ENCODE peak calls at places on chromosomes 1 and 21, in six cellular contexts. M is esophagus squamous epithelium, Z is GM12878, T is BJ, I is fibroblast of lung, Q is K562. K is an unnamed sample.

GRCh38 chr1:29630756-29631155 is 394.4 kb downstream of the PTPRU start:
- DNase-seq in M (no peak), Z (no peak), T (no peak), I (no peak), Q (no peak), K (no peak)

GRCh38 chr1:248807067-248807737 is 18.5 kb downstream of the SH3BP5L start:
- DNase-seq in M (no peak), Z (no peak), T (no peak), I (peak), Q (peak), K (no peak)

GRCh38 chr1:229758101-229759036 is 132.3 kb downstream of the URB2 start:
- DNase-seq in M (no peak), Z (no peak), T (peak), I (no peak), Q (no peak), K (no peak)

GRCh38 chr1:173451981-173452380 is 25.2 kb upstream of the PRDX6 start:
- DNase-seq in M (no peak), Z (no peak), T (no peak), I (peak), Q (no peak), K (no peak)

GRCh38 chr1:223716302-223716862 is 4.0 kb downstream of the CAPN2 start:
- DNase-seq in M (no peak), Z (peak), T (no peak), I (no peak), Q (no peak), K (peak)

GRCh38 chr1:182394055-182394775 is 2.6 kb upstream of the GLUL start:
- DNase-seq in M (no peak), Z (no peak), T (no peak), I (no peak), Q (no peak), K (no peak)

GRCh38 chr21:25708467-25709065 is 26.1 kb downstream of the ATP5PF start:
- DNase-seq in M (no peak), Z (no peak), T (no peak), I (peak), Q (peak), K (no peak)

GRCh38 chr1:69513621-69514020 is 54.1 kb upstream of the LRRC7 start:
- DNase-seq in M (no peak), Z (no peak), T (peak), I (peak), Q (no peak), K (no peak)

GRCh38 chr1:37362569-37362968 is 111.8 kb upstream of the ZC3H12A start:
- DNase-seq in M (no peak), Z (no peak), T (no peak), I (no peak), Q (no peak), K (no peak)

GRCh38 chr1:54663723-54664122 is 22.1 kb downstream of the MROH7 start:
- DNase-seq in M (no peak), Z (no peak), T (no peak), I (no peak), Q (peak), K (no peak)

GRCh38 chr1:32538887-32539583 is at the start of gene ZBTB8A:
- DNase-seq in M (no peak), Z (no peak), T (no peak), I (peak), Q (peak), K (peak)

GRCh38 chr1:24972257-24973242 is 42.5 kb upstream of the RUNX3 start:
- DNase-seq in M (no peak), Z (no peak), T (no peak), I (peak), Q (no peak), K (no peak)

GRCh38 chr1:53366901-53367502 is 39.1 kb upstream of the LRP8 start:
- DNase-seq in M (no peak), Z (no peak), T (no peak), I (no peak), Q (no peak), K (no peak)

GRCh38 chr1:94955767-94956632 is 29.1 kb upstream of the CNN3 start:
- DNase-seq in M (no peak), Z (no peak), T (no peak), I (peak), Q (no peak), K (no peak)

GRCh38 chr1:21896652-21897532 is 40.2 kb downstream of the HSPG2 start:
- DNase-seq in M (no peak), Z (no peak), T (no peak), I (no peak), Q (peak), K (no peak)

GRCh38 chr1:111503585-111504060 is at the start of the genes ADORA3 and TMIGD3:
- DNase-seq in M (no peak), Z (no peak), T (no peak), I (no peak), Q (peak), K (no peak)

GRCh38 chr1:15929258-15929935 is 46.5 kb downstream of the ZBTB17 start:
- DNase-seq in M (no peak), Z (no peak), T (no peak), I (no peak), Q (no peak), K (no peak)

GRCh38 chr1:107858323-107858722 is 106.7 kb downstream of the VAV3 start:
- DNase-seq in M (no peak), Z (no peak), T (no peak), I (no peak), Q (no peak), K (no peak)

GRCh38 chr21:37219766-37220432 is 47.2 kb downstream of the VPS26C start:
- DNase-seq in M (no peak), Z (no peak), T (no peak), I (no peak), Q (no peak), K (no peak)

GRCh38 chr1:50968884-50969610 is 998 bp upstream of the CDKN2C start:
- DNase-seq in M (no peak), Z (no peak), T (no peak), I (peak), Q (no peak), K (peak)

GRCh38 chr1:213138892-213139291 is 87.9 kb downstream of the RPS6KC1 start:
- DNase-seq in M (no peak), Z (no peak), T (no peak), I (peak), Q (peak), K (no peak)

GRCh38 chr1:70211536-70211935 is 6.2 kb upstream of the LRRC40 start:
- DNase-seq in M (no peak), Z (no peak), T (no peak), I (no peak), Q (no peak), K (no peak)

GRCh38 chr1:34982820-34983376 is 2.2 kb downstream of the TMEM35B start:
- DNase-seq in M (no peak), Z (no peak), T (no peak), I (no peak), Q (no peak), K (no peak)

GRCh38 chr1:154730251-154730650 is 122.3 kb upstream of the ADAR start:
- DNase-seq in M (no peak), Z (no peak), T (no peak), I (no peak), Q (no peak), K (no peak)

GRCh38 chr1:26539722-26540121 is 10.2 kb downstream of the RPS6KA1 start:
- DNase-seq in M (no peak), Z (no peak), T (no peak), I (no peak), Q (no peak), K (no peak)

GRCh38 chr1:234844479-234845031 is 234.6 kb upstream of the IRF2BP2 start:
- DNase-seq in M (no peak), Z (no peak), T (no peak), I (no peak), Q (no peak), K (peak)

GRCh38 chr1:229027158-229027557 is 243.8 kb upstream of the RAB4A start:
- DNase-seq in M (no peak), Z (no peak), T (no peak), I (no peak), Q (no peak), K (no peak)

GRCh38 chr1:219174672-219175564 is 1.2 kb downstream of the LYPLAL1 start:
- DNase-seq in M (no peak), Z (peak), T (peak), I (peak), Q (peak), K (peak)

GRCh38 chr1:53138991-53139884 is 3.2 kb downstream of the SLC1A7 start:
- DNase-seq in M (no peak), Z (no peak), T (no peak), I (no peak), Q (no peak), K (no peak)

GRCh38 chr1:15760520-15761211 is 2.1 kb downstream of the FBLIM1 start:
- DNase-seq in M (no peak), Z (no peak), T (peak), I (peak), Q (no peak), K (no peak)

GRCh38 chr1:6205849-6206845 is at the start of gene RNF207:
- DNase-seq in M (no peak), Z (no peak), T (no peak), I (peak), Q (peak), K (peak)

GRCh38 chr1:223000549-223001135 is 142.4 kb downstream of the TLR5 start:
- DNase-seq in M (no peak), Z (no peak), T (no peak), I (no peak), Q (no peak), K (no peak)

GRCh38 chr1:108816049-108816882 is 40.6 kb downstream of the AKNAD1 start:
- DNase-seq in M (no peak), Z (no peak), T (peak), I (peak), Q (peak), K (no peak)

GRCh38 chr1:225848044-225848955 is 33.9 kb downstream of the TMEM63A start:
- DNase-seq in M (no peak), Z (peak), T (no peak), I (no peak), Q (peak), K (peak)

GRCh38 chr1:74180490-74180889 is 17.5 kb downstream of the LRRIQ3 start:
- DNase-seq in M (no peak), Z (no peak), T (no peak), I (peak), Q (no peak), K (no peak)
- H3K4me3 ChIP-seq in M (no peak), Z (no peak), T (no peak), I (no peak), Q (no peak), K (no peak)

GRCh38 chr21:41837756-41838297 is 41.3 kb downstream of the PRDM15 start:
- DNase-seq in M (no peak), Z (no peak), T (no peak), I (no peak), Q (no peak), K (no peak)
- H3K4me3 ChIP-seq in M (no peak), Z (no peak), T (no peak), I (no peak), Q (no peak), K (no peak)

DNA sequence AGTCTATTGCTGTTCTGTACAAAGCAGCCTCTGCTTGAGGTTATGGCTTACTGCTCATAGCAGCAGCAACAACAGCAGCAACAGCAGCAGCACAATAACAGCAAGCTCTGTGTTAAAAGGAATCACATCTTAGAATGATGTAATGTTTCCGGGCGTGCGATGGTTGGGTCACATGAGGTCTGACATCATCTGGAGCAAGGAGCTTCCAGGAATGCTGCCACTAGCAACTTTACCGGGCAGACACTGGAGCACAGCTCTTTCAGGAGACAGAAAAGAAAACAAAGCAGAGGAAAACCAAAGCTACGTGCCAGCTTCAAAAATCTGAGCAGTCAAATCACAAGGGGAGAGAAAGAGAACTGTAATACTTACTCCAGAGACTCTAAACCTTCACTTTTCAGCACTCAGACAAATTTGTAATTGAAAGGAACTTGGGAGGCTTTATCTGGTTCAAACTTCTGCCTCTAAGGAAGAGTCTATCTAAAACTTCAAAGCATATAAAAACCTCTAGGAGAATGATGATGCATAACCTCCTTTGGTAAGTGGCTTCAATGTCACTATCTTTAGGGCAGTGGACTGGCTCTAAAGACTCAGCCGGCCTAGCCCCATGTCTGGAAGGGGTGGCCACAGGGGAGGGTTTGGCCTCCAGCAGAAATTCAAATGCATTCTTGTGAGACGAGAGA is 28.3 kb upstream of the RAB3GAP2 start:
- DNase-seq in M (no peak), Z (no peak), T (peak), I (peak), Q (peak), K (no peak)
- H3K4me3 ChIP-seq in M (no peak), Z (no peak), T (no peak), I (peak), Q (peak), K (no peak)

DNA sequence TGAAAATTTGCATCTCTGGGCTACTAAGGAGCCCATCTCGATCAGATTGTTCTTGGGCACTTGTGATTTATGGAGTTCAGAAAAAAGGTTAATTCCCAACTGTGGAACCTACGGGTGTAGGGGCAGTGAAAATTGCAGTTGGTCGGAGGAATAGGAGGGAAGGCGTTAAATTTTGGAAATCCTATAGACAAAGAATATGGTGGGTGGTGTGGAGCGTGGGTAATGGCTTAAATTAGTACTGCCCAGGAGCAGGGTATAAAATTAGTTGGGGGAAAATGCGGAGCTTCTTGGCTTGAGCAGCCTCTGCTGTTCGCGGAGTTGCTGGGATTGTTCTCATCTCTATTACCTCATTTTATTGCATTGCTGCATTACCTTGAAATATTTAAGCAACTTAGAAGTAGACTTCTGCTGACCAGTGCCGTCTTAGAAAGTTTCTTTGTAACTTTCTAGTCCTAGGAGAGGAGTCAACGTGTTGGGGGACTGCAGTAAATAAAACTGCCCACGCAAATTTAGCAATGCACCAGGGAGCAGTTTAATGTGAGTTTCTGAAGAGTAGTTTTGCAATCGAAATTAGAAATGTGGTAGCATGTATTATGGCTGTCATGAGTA is 514 bp downstream of the S1PR1 start:
- DNase-seq in M (no peak), Z (peak), T (no peak), I (peak), Q (no peak), K (no peak)
- H3K4me3 ChIP-seq in M (peak), Z (peak), T (peak), I (peak), Q (peak), K (peak)

GRCh38 chr1:207032528-207033017 is at the start of gene C1orf116:
- DNase-seq in M (no peak), Z (no peak), T (no peak), I (no peak), Q (peak), K (no peak)
- H3K4me3 ChIP-seq in M (peak), Z (no peak), T (no peak), I (no peak), Q (no peak), K (no peak)

GRCh38 chr21:41762753-41763152 is 4.1 kb downstream of the RIPK4 start:
- DNase-seq in M (no peak), Z (no peak), T (no peak), I (no peak), Q (no peak), K (no peak)

GRCh38 chr21:41759926-41760325 is 6.9 kb downstream of the RIPK4 start:
- DNase-seq in M (no peak), Z (no peak), T (no peak), I (no peak), Q (no peak), K (no peak)

GRCh38 chr21:41762236-41762635 is 4.6 kb downstream of the RIPK4 start:
- DNase-seq in M (no peak), Z (no peak), T (no peak), I (no peak), Q (no peak), K (no peak)

GRCh38 chr21:41760411-41760810 is 6.4 kb downstream of the RIPK4 start:
- DNase-seq in M (no peak), Z (no peak), T (no peak), I (no peak), Q (no peak), K (no peak)

GRCh38 chr21:41761211-41762181 is 5.4 kb downstream of the RIPK4 start:
- DNase-seq in M (no peak), Z (no peak), T (peak), I (no peak), Q (no peak), K (no peak)
- H3K4me3 ChIP-seq in M (peak), Z (no peak), T (no peak), I (no peak), Q (no peak), K (no peak)

GRCh38 chr1:92972413-92973129 is 11.3 kb upstream of the DIPK1A start:
- DNase-seq in M (no peak), Z (no peak), T (no peak), I (no peak), Q (no peak), K (no peak)
- H3K4me3 ChIP-seq in M (no peak), Z (peak), T (no peak), I (no peak), Q (no peak), K (no peak)

GRCh38 chr1:3012511-3013291 is 8.6 kb upstream of the ACTRT2 start:
- DNase-seq in M (no peak), Z (no peak), T (no peak), I (no peak), Q (peak), K (no peak)
- H3K4me3 ChIP-seq in M (no peak), Z (no peak), T (no peak), I (no peak), Q (no peak), K (no peak)

GRCh38 chr1:246002725-246003441 is 504.2 kb downstream of the SMYD3 start:
- DNase-seq in M (peak), Z (peak), T (peak), I (peak), Q (peak), K (peak)
- H3K4me3 ChIP-seq in M (no peak), Z (no peak), T (no peak), I (no peak), Q (no peak), K (no peak)

K was measured in GM06990.